ENCODE peak calls at places on chromosome 21, in ten cellular contexts. E is astrocyte of the spinal cord, R is B cell, Q is dorsolateral prefrontal cortex, U is keratinocyte, A is AG10803, H is adrenal gland, G is uterus, I is RWPE1, Z is endothelial cell. J is an unnamed sample.

GRCh38 chr21:38831526-38832467 is 26.1 kb downstream of the ETS2 start:
- DNase-seq in H (peak; percentile 91), G (peak; percentile 83), R (peak; percentile 48), Q (no peak), U (no peak), I (peak; percentile 89), Z (no peak), A (peak; percentile 97), E (peak; percentile 89), J (peak; percentile 40)

GRCh38 chr21:38267136-38267535 is 10.3 kb downstream of the KCNJ15 start:
- DNase-seq in R (no peak), E (no peak), Q (no peak), A (peak; percentile 53), U (no peak), I (no peak), G (no peak), Z (no peak), H (no peak), J (no peak)

GRCh38 chr21:26846036-26846931 is 1.1 kb upstream of the ADAMTS1 start:
- DNase-seq in H (peak; percentile 67), Q (peak; percentile 84), Z (peak; percentile 80), E (peak; percentile 71), A (peak; percentile 80), G (peak; percentile 91), U (no peak), R (no peak), I (peak; percentile 53), J (peak; percentile 28)

GRCh38 chr21:41562101-41563000 is 54.4 kb upstream of the TMPRSS2 start:
- DNase-seq in U (no peak), I (no peak), H (no peak), R (no peak), Z (no peak), Q (no peak), E (no peak), G (no peak), A (peak; percentile 67), J (no peak)

GRCh38 chr21:39874759-39875158 is 7.5 kb downstream of the PCP4 start:
- DNase-seq in H (no peak), A (no peak), Q (no peak), Z (no peak), U (no peak), I (no peak), G (no peak), E (no peak), R (no peak), J (no peak)

GRCh38 chr21:29641001-29641634 is 298.7 kb downstream of the GRIK1 start:
- DNase-seq in U (no peak), I (no peak), H (no peak), Z (no peak), E (no peak), G (no peak), Q (no peak), A (no peak), R (no peak), J (no peak)

GRCh38 chr21:16241500-16241963 is 511.8 kb downstream of the USP25 start:
- DNase-seq in G (no peak), R (no peak), A (no peak), U (no peak), Z (peak; percentile 54), Q (no peak), E (no peak), H (no peak), I (no peak), J (no peak)

GRCh38 chr21:27320868-27321267 is 354.0 kb upstream of the ADAMTS5 start:
- DNase-seq in Q (no peak), Z (no peak), U (no peak), E (no peak), H (no peak), G (no peak), R (no peak), I (no peak), A (no peak), J (no peak)

GRCh38 chr21:41397416-41397815 is 28.6 kb upstream of the MX1 start:
- DNase-seq in Q (no peak), E (no peak), R (no peak), U (no peak), A (no peak), Z (no peak), G (no peak), I (no peak), H (no peak), J (no peak)

GRCh38 chr21:34517491-34518245 is 5.7 kb upstream of the KCNE1 start:
- DNase-seq in Q (no peak), G (no peak), R (no peak), H (no peak), E (no peak), I (no peak), Z (no peak), U (no peak), A (no peak), J (no peak)
- TF ChIP-seq CTCF in Q (no peak), G (no peak), R (no peak), H (no peak), E (peak; percentile 42), I (no peak), Z (peak; percentile 29), U (peak; percentile 30), A (peak; percentile 25), J (peak; percentile 34)

DNA sequence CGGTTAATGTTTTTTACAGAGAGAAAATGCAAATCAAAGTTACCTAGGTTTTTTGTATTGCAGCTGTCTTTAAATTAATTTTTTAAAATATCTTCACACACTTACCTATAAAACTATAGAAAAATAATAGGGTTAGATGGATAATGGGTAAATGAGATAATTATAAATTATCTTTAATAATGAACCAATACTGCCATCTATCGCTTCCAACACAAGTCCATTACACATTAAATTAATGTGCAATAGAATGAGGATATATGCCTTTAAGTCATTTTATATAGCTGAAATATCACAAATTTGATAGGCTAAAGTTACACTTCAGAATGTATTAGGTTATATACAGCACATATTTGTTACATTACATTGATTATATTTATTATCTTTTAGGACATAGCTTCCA is 2212.8 kb downstream of the MRPL39 start:
- DNase-seq in U (no peak), A (no peak), I (no peak), G (no peak), E (no peak), H (no peak), Z (no peak), R (no peak), Q (no peak), J (no peak)
- TF ChIP-seq CTCF in U (no peak), A (no peak), I (no peak), G (no peak), E (no peak), H (no peak), Z (no peak), R (no peak), Q (no peak), J (no peak)

DNA sequence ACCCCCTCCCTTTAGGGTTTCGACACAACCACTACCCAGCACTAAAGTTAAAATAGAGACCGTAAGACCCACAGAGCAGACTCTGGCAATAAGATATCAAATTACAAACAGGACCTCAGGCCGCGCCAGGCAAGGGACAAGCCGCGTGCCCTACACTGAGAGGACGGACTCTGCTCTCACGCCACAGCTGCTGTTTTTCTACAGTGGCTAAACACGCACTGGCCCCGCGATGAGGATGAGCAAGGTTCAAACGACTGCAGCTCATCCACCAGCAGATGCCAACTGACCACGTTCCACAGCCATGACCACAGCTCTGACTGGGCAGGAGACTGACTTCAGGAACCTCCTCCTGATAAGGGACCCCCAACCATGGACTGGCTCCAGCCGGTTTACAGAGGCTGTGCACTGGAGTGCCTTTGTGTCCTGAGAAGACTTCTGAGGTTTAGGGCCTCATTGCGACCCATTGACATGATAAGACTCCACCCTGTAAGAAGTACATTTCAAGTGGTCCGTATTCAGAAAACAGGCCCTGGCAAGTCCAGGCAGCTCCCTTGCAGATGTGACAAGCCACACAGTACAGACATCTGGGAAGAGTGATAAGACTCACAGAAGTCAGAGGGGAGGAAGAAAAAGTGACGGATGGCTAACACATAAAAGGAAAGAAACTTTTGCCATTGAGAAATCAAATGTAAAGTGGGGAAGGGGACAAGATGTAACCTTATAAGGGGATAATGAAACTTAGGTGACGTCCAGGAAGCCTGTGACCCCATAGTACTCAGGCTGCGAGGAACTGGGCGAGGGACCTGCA is 1.5 kb upstream of the KRTAP10-6 start:
- DNase-seq in I (no peak), A (peak; percentile 4), H (no peak), R (no peak), Q (no peak), E (no peak), G (no peak), Z (no peak), U (no peak), J (no peak)
- TF ChIP-seq CTCF in I (no peak), A (no peak), H (no peak), R (no peak), Q (no peak), E (no peak), G (no peak), Z (no peak), U (no peak), J (no peak)

GRCh38 chr21:46344219-46344915 is 20.4 kb downstream of the PCNT start:
- DNase-seq in R (no peak), Q (no peak), G (no peak), E (no peak), A (no peak), Z (no peak), I (no peak), U (no peak), H (no peak), J (no peak)

GRCh38 chr21:46345861-46346260 is 21.9 kb downstream of the PCNT start:
- DNase-seq in Z (no peak), U (no peak), G (no peak), Q (no peak), I (no peak), R (no peak), A (no peak), E (no peak), H (no peak), J (no peak)

GRCh38 chr21:46347203-46347550 is 23.2 kb downstream of the PCNT start:
- DNase-seq in U (no peak), Z (no peak), R (no peak), I (no peak), G (no peak), E (no peak), A (no peak), H (peak; percentile 34), Q (no peak), J (no peak)

GRCh38 chr21:46347791-46348381 is 23.9 kb downstream of the PCNT start:
- DNase-seq in I (no peak), Q (no peak), H (peak; percentile 96), G (no peak), A (no peak), E (peak; percentile 22), R (no peak), Z (no peak), U (no peak), J (no peak)

DNA sequence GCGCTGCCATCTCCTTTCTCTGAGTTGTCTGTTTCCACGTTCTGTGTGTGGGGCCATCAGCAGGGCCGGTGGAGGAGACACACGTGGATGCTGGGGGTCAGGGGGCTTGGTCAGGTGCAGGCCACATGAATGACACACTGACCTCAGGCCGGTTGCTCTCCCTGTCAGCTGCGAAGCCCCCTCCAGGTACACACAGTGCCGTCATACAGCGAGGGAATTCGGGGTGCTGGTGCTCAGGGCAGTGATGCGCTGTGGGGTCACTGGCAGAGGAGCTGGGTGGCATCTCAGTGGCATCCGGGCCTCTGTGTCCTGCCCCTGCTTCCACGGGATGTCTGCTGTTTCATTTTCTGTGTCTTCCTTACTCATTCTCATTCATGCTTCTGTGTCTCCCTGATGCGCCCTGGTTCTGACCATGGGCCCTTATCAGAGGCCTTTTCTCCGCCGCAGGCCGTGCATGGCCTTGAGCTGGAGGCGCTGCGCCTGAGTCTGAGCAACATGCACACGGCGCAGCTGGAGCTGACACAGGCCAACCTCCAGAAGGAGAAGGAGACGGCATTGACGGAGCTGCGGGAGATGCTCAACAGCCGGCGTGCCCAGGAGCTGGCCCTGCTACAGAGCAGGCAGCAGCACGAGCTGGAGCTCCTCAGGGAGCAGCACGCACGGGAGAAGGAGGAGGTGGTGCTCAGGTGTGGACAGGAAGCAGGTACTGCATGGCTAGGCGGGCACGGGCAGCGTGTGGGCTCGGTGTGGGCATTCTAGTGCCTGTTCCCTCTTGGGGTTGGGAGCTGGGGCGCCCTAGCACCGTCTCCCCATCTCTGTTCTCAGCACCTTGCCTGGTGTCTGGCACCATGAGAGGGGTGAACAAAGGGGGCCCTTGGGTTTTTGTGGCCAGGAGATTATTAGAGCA is 22.6 kb downstream of the PCNT start:
- DNase-seq in H (peak; percentile 89), Q (no peak), G (no peak), E (no peak), Z (no peak), A (no peak), I (no peak), U (no peak), R (no peak), J (no peak)
- TF ChIP-seq CTCF in H (no peak), Q (no peak), G (no peak), E (no peak), Z (no peak), A (no peak), I (no peak), U (no peak), R (no peak), J (no peak)

J was measured in natural killer cell.